ENCODE peak calls at places on chromosomes 16 and 17, in five cellular contexts. A is NCI-H446, R is GM03348, F is NCI-H1092, I is H9. K is an unnamed sample.

GRCh38 chr16:7055443-7055842 is 277.2 kb upstream of the RBFOX1 start:
- DNase-seq in A (no peak), I (no peak), R (no peak), F (no peak), K (no peak)

GRCh38 chr16:2838928-2839327 is 8.8 kb downstream of the ZG16B start:
- DNase-seq in A (peak; percentile 67), R (peak; percentile 89), F (no peak), I (peak; percentile 91), K (no peak)

GRCh38 chr16:3106205-3106928 is 6.0 kb upstream of the ZNF205 start:
- DNase-seq in I (peak; percentile 97), F (peak; percentile 92), A (peak; percentile 93), R (peak; percentile 96), K (peak; percentile 65)

GRCh38 chr17:42142371-42142896 is 12.4 kb downstream of the RAB5C start:
- DNase-seq in R (peak; percentile 78), F (no peak), I (no peak), A (no peak), K (no peak)

GRCh38 chr17:20103454-20104448 is 94.6 kb downstream of the SPECC1 start:
- DNase-seq in F (no peak), R (peak; percentile 16), I (no peak), A (no peak), K (no peak)

GRCh38 chr16:30893744-30894539 is at the start of gene BCL7C:
- DNase-seq in A (peak; percentile 87), I (peak; percentile 92), F (peak; percentile 66), R (peak; percentile 96), K (no peak)

GRCh38 chr16:85529489-85530369 is 83.4 kb upstream of the GSE1 start:
- DNase-seq in R (no peak), A (no peak), F (no peak), I (no peak), K (no peak)

GRCh38 chr17:41602524-41602923 is 10.0 kb downstream of the KRT16 start:
- DNase-seq in A (no peak), F (no peak), R (no peak), I (no peak), K (no peak)

GRCh38 chr17:79574108-79574507 is 36.7 kb downstream of the RBFOX3 start:
- DNase-seq in I (no peak), A (no peak), R (no peak), F (no peak), K (no peak)

GRCh38 chr17:3796110-3796821 is 4.7 kb downstream of the ITGAE start:
- DNase-seq in R (no peak), A (no peak), F (no peak), I (no peak), K (no peak)

GRCh38 chr16:7303014-7303676 is 29.5 kb upstream of the RBFOX1 start:
- DNase-seq in A (no peak), F (peak; percentile 46), R (no peak), I (peak; percentile 54), K (no peak)

GRCh38 chr17:61314368-61315078 is 85.1 kb upstream of the TBX2 start:
- DNase-seq in A (peak; percentile 84), I (no peak), F (no peak), R (peak; percentile 67), K (no peak)

GRCh38 chr17:16915752-16916556 is 56.0 kb downstream of the TNFRSF13B start:
- DNase-seq in R (peak; percentile 72), F (no peak), I (peak; percentile 93), A (no peak), K (no peak)

GRCh38 chr16:47887496-47887895 is 268.3 kb downstream of the ABCC12 start:
- DNase-seq in A (no peak), I (peak; percentile 71), F (no peak), R (no peak), K (no peak)

GRCh38 chr17:2542056-2542455 is 30.4 kb upstream of the METTL16 start:
- DNase-seq in R (no peak), I (no peak), A (no peak), F (no peak), K (no peak)

GRCh38 chr16:66207139-66207863 is 159.2 kb upstream of the CDH5 start:
- DNase-seq in R (no peak), I (no peak), F (peak; percentile 35), A (no peak), K (no peak)

GRCh38 chr17:21460358-21460757 is 84.2 kb downstream of the KCNJ12 start:
- DNase-seq in I (no peak), R (no peak), A (no peak), F (no peak), K (no peak)

GRCh38 chr17:41553176-41553575 is 18.7 kb downstream of the KRT9 start:
- DNase-seq in F (no peak), A (no peak), I (no peak), R (no peak), K (no peak)

GRCh38 chr16:49049191-49049590 is 232.4 kb downstream of the CBLN1 start:
- DNase-seq in A (peak; percentile 27), F (peak; percentile 3), I (no peak), R (no peak), K (no peak)

GRCh38 chr17:27533874-27534815 is 77.9 kb downstream of the KSR1 start:
- DNase-seq in F (no peak), R (peak; percentile 91), A (no peak), I (peak; percentile 63), K (no peak)

GRCh38 chr16:46961373-46962353 is 11.8 kb downstream of the DNAJA2 start:
- DNase-seq in R (peak; percentile 57), F (no peak), I (no peak), A (no peak), K (no peak)

GRCh38 chr16:14098081-14098480 is 27.0 kb downstream of the MRTFB start:
- DNase-seq in R (no peak), I (no peak), F (no peak), A (no peak), K (no peak)

GRCh38 chr16:81939164-81940067 is 71.9 kb downstream of the SDR42E1 start:
- DNase-seq in I (peak; percentile 73), F (no peak), R (no peak), A (no peak), K (no peak)

GRCh38 chr17:64627797-64628196 is 34.3 kb downstream of the SMURF2 start:
- DNase-seq in A (no peak), F (no peak), I (no peak), R (no peak), K (no peak)

GRCh38 chr17:51165680-51166197 is 472 bp upstream of the NME2 start:
- DNase-seq in F (no peak), R (peak; percentile 36), A (peak; percentile 21), I (peak; percentile 74), K (no peak)

GRCh38 chr16:27730703-27731220 is 180.8 kb downstream of the KATNIP start:
- DNase-seq in F (no peak), I (no peak), R (no peak), A (no peak), K (no peak)

GRCh38 chr17:28471127-28471453 is 2.4 kb upstream of the SLC13A2 start:
- DNase-seq in I (no peak), F (no peak), R (no peak), A (no peak), K (no peak)

GRCh38 chr17:75428775-75429469 is 23.4 kb upstream of the GRB2 start:
- DNase-seq in A (no peak), R (peak; percentile 45), F (no peak), I (no peak), K (no peak)

GRCh38 chr17:3969963-3970362 is 5.7 kb upstream of the ATP2A3 start:
- DNase-seq in R (no peak), F (no peak), I (no peak), A (no peak), K (no peak)

GRCh38 chr16:66484453-66485213 is 57.5 kb downstream of the BEAN1 start:
- DNase-seq in A (no peak), I (peak; percentile 26), R (no peak), F (no peak), K (no peak)

GRCh38 chr17:50213026-50214015 is 11.9 kb upstream of the COL1A1 start:
- DNase-seq in I (peak; percentile 86), F (no peak), R (no peak), A (peak; percentile 36), K (no peak)

K was measured in cerebellar nuclear complex.